ENCODE peak calls at places on chromosomes 1 and 21, in six cellular contexts. J, C, T, I, N and Y are unnamed samples.

GRCh38 chr1:6163191-6163972 is 16.7 kb downstream of the CHD5 start:
- DNase-seq in J (no peak), C (no peak), T (no peak), I (no peak), N (no peak), Y (no peak)

GRCh38 chr1:29575277-29575676 is 339.0 kb downstream of the PTPRU start:
- DNase-seq in J (no peak), C (no peak), T (no peak), I (no peak), N (no peak), Y (no peak)

GRCh38 chr1:22749919-22750670 is 39.5 kb downstream of the EPHB2 start:
- DNase-seq in J (peak; percentile 87), C (peak; percentile 65), T (peak; percentile 65), I (peak; percentile 61), N (peak; percentile 94), Y (no peak)

GRCh38 chr1:167648978-167649752 is 19.1 kb downstream of the RCSD1 start:
- DNase-seq in J (no peak), C (no peak), T (no peak), I (no peak), N (no peak), Y (peak; percentile 64)

GRCh38 chr1:56866656-56867055 is 12.1 kb downstream of the C8A start:
- DNase-seq in J (no peak), C (no peak), T (no peak), I (no peak), N (peak; percentile 66), Y (no peak)

GRCh38 chr1:55826413-55827080 is 611.4 kb upstream of the USP24 start:
- DNase-seq in J (no peak), C (no peak), T (no peak), I (no peak), N (no peak), Y (no peak)

GRCh38 chr1:69993787-69994186 is 211.6 kb downstream of the LRRC40 start:
- DNase-seq in J (no peak), C (no peak), T (no peak), I (no peak), N (no peak), Y (no peak)

GRCh38 chr1:169795687-169796086 is 980 bp upstream of the METTL18 start:
- DNase-seq in J (no peak), C (no peak), T (peak; percentile 2), I (no peak), N (no peak), Y (no peak)

GRCh38 chr21:14554948-14555347 is 8.8 kb upstream of the SAMSN1 start:
- DNase-seq in J (no peak), C (no peak), T (no peak), I (no peak), N (no peak), Y (no peak)

GRCh38 chr1:220884109-220884980 is 5.1 kb downstream of the HLX start:
- DNase-seq in J (peak; percentile 75), C (no peak), T (no peak), I (no peak), N (no peak), Y (no peak)

GRCh38 chr1:31414692-31415370 is 1.8 kb downstream of the SERINC2 start:
- DNase-seq in J (no peak), C (no peak), T (peak; percentile 34), I (no peak), N (no peak), Y (no peak)

GRCh38 chr1:5734996-5735395 is 257.2 kb downstream of the NPHP4 start:
- DNase-seq in J (no peak), C (no peak), T (no peak), I (no peak), N (no peak), Y (peak; percentile 31)

GRCh38 chr1:178566187-178566586 is 53.3 kb downstream of the TEX35 start:
- DNase-seq in J (no peak), C (no peak), T (no peak), I (no peak), N (peak; percentile 6), Y (no peak)

GRCh38 chr1:170545476-170545875 is 13.5 kb downstream of the GORAB start:
- DNase-seq in J (no peak), C (no peak), T (no peak), I (no peak), N (peak; percentile 92), Y (no peak)

GRCh38 chr21:33380483-33380998 is 22.7 kb upstream of the IFNGR2 start:
- DNase-seq in J (no peak), C (peak; percentile 55), T (peak; percentile 96), I (peak; percentile 89), N (peak; percentile 93), Y (peak; percentile 96)

GRCh38 chr21:33374080-33374873 is 28.9 kb upstream of the IFNGR2 start:
- DNase-seq in J (peak; percentile 29), C (peak; percentile 33), T (no peak), I (peak; percentile 75), N (peak; percentile 35), Y (no peak)

GRCh38 chr21:33377221-33377620 is 26.0 kb upstream of the IFNGR2 start:
- DNase-seq in J (no peak), C (no peak), T (no peak), I (no peak), N (no peak), Y (no peak)

GRCh38 chr21:33374874-33375644 is 28.2 kb upstream of the IFNGR2 start:
- DNase-seq in J (no peak), C (no peak), T (peak; percentile 76), I (no peak), N (no peak), Y (no peak)

GRCh38 chr21:33378081-33378480 is 25.1 kb upstream of the IFNGR2 start:
- DNase-seq in J (no peak), C (no peak), T (no peak), I (no peak), N (no peak), Y (no peak)
- H3K4me1 ChIP-seq in J (no peaks in the 10 kb centered on the region), C (peaks cover 42% of the 10 kb centered on the region), T (peaks cover 12% of the 10 kb centered on the region), I (peaks cover 9% of the 10 kb centered on the region), N (peaks cover 32% of the 10 kb centered on the region), Y (peaks cover 72% of the 10 kb centered on the region)

DNA sequence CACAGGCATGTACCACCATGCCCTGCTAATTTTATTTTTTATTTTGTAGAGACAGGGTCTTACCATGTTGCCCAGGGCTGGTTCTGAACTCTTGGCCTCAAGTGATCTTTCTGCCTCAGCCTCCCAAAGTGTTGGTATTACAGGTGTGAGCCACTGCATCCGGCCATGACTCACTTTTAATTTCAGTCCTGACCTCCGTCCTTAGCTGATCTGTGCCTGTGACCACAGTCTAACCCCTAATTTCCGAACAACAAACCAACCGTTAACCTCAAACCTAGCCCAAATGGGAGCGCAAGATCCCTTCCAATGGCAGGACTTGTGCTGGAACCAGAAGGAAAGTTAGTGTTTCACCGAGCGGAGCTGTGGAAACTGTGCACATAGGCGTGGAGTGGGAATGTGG is 29.3 kb upstream of the MAN1C1 start:
- DNase-seq in J (no peak), C (no peak), T (no peak), I (no peak), N (no peak), Y (no peak)
- H3K4me3 ChIP-seq in J (no peak overlapping the region), C (no peak overlapping the region), T (no peak overlapping the region), I (no peak overlapping the region), N (no peak overlapping the region), Y (no peak overlapping the region)

GRCh38 chr21:43365611-43366426 is 61.1 kb downstream of the SIK1 start:
- DNase-seq in J (no peak), C (no peak), T (no peak), I (no peak), N (no peak), Y (no peak)
- H3K4me1 ChIP-seq in J (peaks cover 18% of the 10 kb centered on the region), C (peaks cover 13% of the 10 kb centered on the region), T (no peaks in the 10 kb centered on the region), I (no peaks in the 10 kb centered on the region), N (peaks cover 20% of the 10 kb centered on the region), Y (peaks cover 4% of the 10 kb centered on the region)

DNA sequence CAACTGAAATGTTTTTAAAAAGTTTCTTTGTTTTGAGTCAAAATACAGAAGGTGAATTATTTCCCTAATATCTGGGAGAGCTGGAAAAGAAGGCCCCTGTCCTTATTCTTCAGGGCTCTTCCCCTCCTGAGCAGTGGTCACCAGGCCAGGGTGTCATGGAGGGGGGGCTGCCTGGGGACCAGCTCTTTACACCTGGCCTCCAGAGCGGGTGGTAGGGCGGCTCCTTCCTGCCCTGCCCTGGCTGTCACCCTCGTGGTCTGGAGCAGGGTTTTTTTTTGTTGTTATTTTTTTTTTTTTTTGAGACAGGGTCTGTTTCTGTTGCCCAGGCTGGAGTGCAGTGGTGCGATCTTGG is 6.6 kb downstream of the SKI start:
- DNase-seq in J (no peak), C (no peak), T (no peak), I (no peak), N (no peak), Y (no peak)
- H3K4me3 ChIP-seq in J (no peak overlapping the region), C (no peak overlapping the region), T (no peak overlapping the region), I (no peak overlapping the region), N (no peak overlapping the region), Y (peak overlapping the region; percentile 93)

GRCh38 chr1:17350053-17350452 is 21.9 kb upstream of the PADI6 start:
- DNase-seq in J (no peak), C (no peak), T (no peak), I (no peak), N (no peak), Y (no peak)

GRCh38 chr1:17351047-17351446 is 20.9 kb upstream of the PADI6 start:
- DNase-seq in J (no peak), C (no peak), T (no peak), I (no peak), N (no peak), Y (no peak)

GRCh38 chr1:17352419-17352909 is 19.5 kb upstream of the PADI6 start:
- DNase-seq in J (no peak), C (no peak), T (no peak), I (no peak), N (no peak), Y (no peak)

GRCh38 chr1:17348593-17349234 is 23.3 kb upstream of the PADI6 start:
- DNase-seq in J (no peak), C (no peak), T (peak; percentile 6), I (no peak), N (no peak), Y (no peak)

GRCh38 chr1:17351598-17352324 is 20.2 kb upstream of the PADI6 start:
- DNase-seq in J (no peak), C (no peak), T (no peak), I (no peak), N (no peak), Y (no peak)
- H3K4me1 ChIP-seq in J (no peaks in the 10 kb centered on the region), C (peaks cover 11% of the 10 kb centered on the region), T (no peaks in the 10 kb centered on the region), I (no peaks in the 10 kb centered on the region), N (peaks cover 6% of the 10 kb centered on the region), Y (no peaks in the 10 kb centered on the region)